ENCODE peak calls at places on chromosomes 11 and 22, in nine cellular contexts. One of them, this sample, is unnamed.
A peak's percentile ranks its signal among the peaks of the same experiment; 100 is the strongest.

GRCh38 chr22:27975381-27976013 is 56.4 kb upstream of the PITPNB start:
- DNase-seq in heart right ventricle: no peak
- DNase-seq in cardiac muscle cell: peak; percentile 35
- DNase-seq in IMR-90: peak; percentile 41
- DNase-seq in fibroblast of lung: peak; percentile 65
- DNase-seq in A549: no peak
- DNase-seq in lung: no peak
- DNase-seq in PC-3: no peak
- DNase-seq in Peyer's patch: no peak
- DNase-seq in this sample: no peak

GRCh38 chr11:127003260-127003981 is 2.9 kb upstream of the KIRREL3 start:
- DNase-seq in heart right ventricle: no peak
- DNase-seq in cardiac muscle cell: no peak
- DNase-seq in IMR-90: peak; percentile 58
- DNase-seq in fibroblast of lung: peak; percentile 72
- DNase-seq in A549: peak; percentile 69
- DNase-seq in lung: no peak
- DNase-seq in PC-3: no peak
- DNase-seq in Peyer's patch: no peak
- DNase-seq in this sample: no peak

GRCh38 chr11:41245184-41245583 is 214.3 kb downstream of the LRRC4C start:
- DNase-seq in heart right ventricle: peak; percentile 8
- DNase-seq in cardiac muscle cell: no peak
- DNase-seq in IMR-90: no peak
- DNase-seq in fibroblast of lung: peak; percentile 3
- DNase-seq in A549: no peak
- DNase-seq in lung: no peak
- DNase-seq in PC-3: no peak
- DNase-seq in Peyer's patch: no peak
- DNase-seq in this sample: no peak

GRCh38 chr11:12701815-12702214 is 27.6 kb downstream of the TEAD1 start:
- DNase-seq in heart right ventricle: no peak
- DNase-seq in cardiac muscle cell: no peak
- DNase-seq in IMR-90: no peak
- DNase-seq in fibroblast of lung: no peak
- DNase-seq in A549: no peak
- DNase-seq in lung: no peak
- DNase-seq in PC-3: no peak
- DNase-seq in Peyer's patch: no peak
- DNase-seq in this sample: no peak

GRCh38 chr11:28674432-28675076 is 566.4 kb downstream of the METTL15 start:
- DNase-seq in heart right ventricle: no peak
- DNase-seq in cardiac muscle cell: peak; percentile 57
- DNase-seq in IMR-90: peak; percentile 67
- DNase-seq in fibroblast of lung: peak; percentile 44
- DNase-seq in A549: no peak
- DNase-seq in lung: no peak
- DNase-seq in PC-3: peak; percentile 45
- DNase-seq in Peyer's patch: no peak
- DNase-seq in this sample: no peak

GRCh38 chr11:32852142-32852541 is 22.4 kb downstream of the PRRG4 start:
- DNase-seq in heart right ventricle: no peak
- DNase-seq in cardiac muscle cell: peak; percentile 55
- DNase-seq in IMR-90: peak; percentile 16
- DNase-seq in fibroblast of lung: peak; percentile 72
- DNase-seq in A549: no peak
- DNase-seq in lung: peak; percentile 36
- DNase-seq in PC-3: peak; percentile 23
- DNase-seq in Peyer's patch: no peak
- DNase-seq in this sample: no peak

GRCh38 chr11:93198221-93198650 is 445 bp upstream of the SLC36A4 start:
- DNase-seq in heart right ventricle: no peak
- DNase-seq in cardiac muscle cell: peak; percentile 43
- DNase-seq in IMR-90: peak; percentile 44
- DNase-seq in fibroblast of lung: peak; percentile 34
- DNase-seq in A549: no peak
- DNase-seq in lung: no peak
- DNase-seq in PC-3: peak; percentile 55
- DNase-seq in Peyer's patch: no peak
- DNase-seq in this sample: no peak

GRCh38 chr11:133934599-133935550 is 21.9 kb downstream of the IGSF9B start:
- DNase-seq in heart right ventricle: peak; percentile 52
- DNase-seq in cardiac muscle cell: peak; percentile 92
- DNase-seq in IMR-90: peak; percentile 19
- DNase-seq in fibroblast of lung: peak; percentile 96
- DNase-seq in A549: no peak
- DNase-seq in lung: no peak
- DNase-seq in PC-3: peak; percentile 68
- DNase-seq in Peyer's patch: no peak
- DNase-seq in this sample: no peak

DNA sequence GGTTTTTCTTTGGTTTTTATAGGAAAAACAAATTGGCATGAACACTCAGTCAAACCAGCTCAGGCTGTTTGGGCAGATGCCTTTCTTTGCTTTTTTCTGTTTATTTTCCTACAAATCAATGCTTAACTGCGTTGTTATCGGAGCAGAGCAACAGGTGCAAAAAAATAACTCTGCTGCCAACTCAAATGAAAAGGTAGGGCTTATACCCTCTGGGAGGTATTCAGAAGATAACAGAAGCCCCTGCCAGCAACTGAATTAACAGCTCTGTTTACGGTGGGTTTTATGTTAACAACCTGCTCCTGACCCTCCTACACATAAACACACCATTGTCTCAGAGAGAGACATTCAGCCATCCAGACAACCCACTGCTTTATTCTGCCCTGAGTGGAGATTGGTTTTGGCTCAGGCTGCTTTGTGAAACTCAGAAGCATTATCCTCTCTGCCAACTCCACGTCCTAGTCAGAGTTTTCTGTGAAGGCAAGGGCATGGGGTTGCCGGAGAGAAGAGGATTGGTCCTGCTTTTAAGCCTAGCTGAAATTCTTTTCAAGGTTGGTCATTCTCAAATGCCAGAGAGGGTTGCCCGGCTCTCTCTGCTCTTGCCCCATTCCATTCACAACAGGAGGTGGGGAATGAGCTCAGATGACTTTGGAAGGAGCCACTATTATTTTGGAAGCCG is 11.3 kb downstream of the EHF start:
- DNase-seq in heart right ventricle: no peak
- DNase-seq in cardiac muscle cell: no peak
- DNase-seq in IMR-90: no peak
- DNase-seq in fibroblast of lung: no peak
- DNase-seq in A549: no peak
- DNase-seq in lung: no peak
- DNase-seq in PC-3: peak; percentile 74
- DNase-seq in Peyer's patch: no peak
- DNase-seq in this sample: no peak
- H3K4me3 ChIP-seq in heart right ventricle: no peak overlapping the region
- H3K4me3 ChIP-seq in cardiac muscle cell: no peak overlapping the region
- H3K4me3 ChIP-seq in IMR-90: no peak overlapping the region
- H3K4me3 ChIP-seq in fibroblast of lung: no peak overlapping the region
- H3K4me3 ChIP-seq in A549: no peak overlapping the region
- H3K4me3 ChIP-seq in lung: no peak overlapping the region
- H3K4me3 ChIP-seq in PC-3: peak overlapping the region; percentile 43
- H3K4me3 ChIP-seq in Peyer's patch: no peak overlapping the region
- H3K4me3 ChIP-seq in this sample: peak overlapping the region; percentile 32

GRCh38 chr11:69707156-69707555 is 3.3 kb upstream of the FGF19 start:
- DNase-seq in heart right ventricle: no peak
- DNase-seq in cardiac muscle cell: no peak
- DNase-seq in IMR-90: no peak
- DNase-seq in fibroblast of lung: no peak
- DNase-seq in A549: no peak
- DNase-seq in lung: no peak
- DNase-seq in PC-3: no peak
- DNase-seq in Peyer's patch: no peak
- DNase-seq in this sample: no peak
- H3K4me1 ChIP-seq in heart right ventricle: peaks cover 19% of the 10 kb centered on the region
- H3K4me1 ChIP-seq in cardiac muscle cell: no peaks in the 10 kb centered on the region
- H3K4me1 ChIP-seq in IMR-90: no peaks in the 10 kb centered on the region
- H3K4me1 ChIP-seq in fibroblast of lung: no peaks in the 10 kb centered on the region
- H3K4me1 ChIP-seq in A549: peaks cover 4% of the 10 kb centered on the region
- H3K4me1 ChIP-seq in lung: no peaks in the 10 kb centered on the region
- H3K4me1 ChIP-seq in PC-3: peaks cover 5% of the 10 kb centered on the region
- H3K4me1 ChIP-seq in Peyer's patch: peaks cover 52% of the 10 kb centered on the region
- H3K4me1 ChIP-seq in this sample: peaks cover 43% of the 10 kb centered on the region

GRCh38 chr11:34631297-34631696 is 10.4 kb downstream of the EHF start:
- DNase-seq in heart right ventricle: no peak
- DNase-seq in cardiac muscle cell: no peak
- DNase-seq in IMR-90: no peak
- DNase-seq in fibroblast of lung: no peak
- DNase-seq in A549: no peak
- DNase-seq in lung: no peak
- DNase-seq in PC-3: no peak
- DNase-seq in Peyer's patch: no peak
- DNase-seq in this sample: no peak

GRCh38 chr11:34636127-34636526 is 15.2 kb downstream of the EHF start:
- DNase-seq in heart right ventricle: no peak
- DNase-seq in cardiac muscle cell: no peak
- DNase-seq in IMR-90: no peak
- DNase-seq in fibroblast of lung: no peak
- DNase-seq in A549: no peak
- DNase-seq in lung: no peak
- DNase-seq in PC-3: no peak
- DNase-seq in Peyer's patch: no peak
- DNase-seq in this sample: no peak

GRCh38 chr11:34633640-34633989 is 12.7 kb downstream of the EHF start:
- DNase-seq in heart right ventricle: no peak
- DNase-seq in cardiac muscle cell: no peak
- DNase-seq in IMR-90: no peak
- DNase-seq in fibroblast of lung: no peak
- DNase-seq in A549: no peak
- DNase-seq in lung: no peak
- DNase-seq in PC-3: no peak
- DNase-seq in Peyer's patch: no peak
- DNase-seq in this sample: no peak

GRCh38 chr11:34631737-34632104 is 10.8 kb downstream of the EHF start:
- DNase-seq in heart right ventricle: no peak
- DNase-seq in cardiac muscle cell: no peak
- DNase-seq in IMR-90: no peak
- DNase-seq in fibroblast of lung: no peak
- DNase-seq in A549: no peak
- DNase-seq in lung: no peak
- DNase-seq in PC-3: peak; percentile 60
- DNase-seq in Peyer's patch: no peak
- DNase-seq in this sample: no peak

DNA sequence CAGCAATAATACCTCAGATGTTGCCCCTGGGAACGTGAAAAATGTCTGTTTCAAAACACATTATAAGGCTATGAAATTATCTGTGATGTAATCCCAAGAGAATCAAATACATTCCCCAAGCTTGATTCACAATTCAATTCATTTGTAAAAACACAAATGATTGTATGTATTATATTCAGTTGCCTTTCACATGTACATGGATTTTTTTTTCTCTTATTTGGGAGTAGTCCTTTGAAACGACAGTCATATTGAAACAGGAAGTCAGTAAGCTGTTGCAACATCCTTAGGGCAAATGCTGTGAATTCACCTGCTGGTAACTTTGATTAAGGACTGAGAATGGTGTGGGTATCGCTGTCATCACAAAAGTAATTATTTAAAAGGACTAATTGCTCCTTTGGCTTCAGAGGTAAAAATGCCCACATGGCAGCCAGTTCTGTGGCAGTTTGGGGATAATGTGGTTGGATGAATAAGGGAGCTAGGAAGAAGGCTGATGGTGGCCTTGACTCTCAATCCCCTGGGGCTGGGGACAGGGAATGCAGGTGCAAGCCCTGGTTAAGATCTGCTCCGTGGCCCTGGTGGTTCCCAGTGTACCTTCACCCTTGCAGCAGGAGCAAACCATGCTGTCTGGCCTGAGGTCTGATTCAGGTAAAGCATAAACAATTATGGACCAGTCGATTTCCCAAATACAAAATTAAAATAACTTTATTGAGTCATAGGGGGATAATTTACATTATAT is 13.3 kb downstream of the EHF start:
- DNase-seq in heart right ventricle: no peak
- DNase-seq in cardiac muscle cell: peak; percentile 58
- DNase-seq in IMR-90: peak; percentile 51
- DNase-seq in fibroblast of lung: peak; percentile 45
- DNase-seq in A549: no peak
- DNase-seq in lung: no peak
- DNase-seq in PC-3: peak; percentile 49
- DNase-seq in Peyer's patch: no peak
- DNase-seq in this sample: no peak
- TF ChIP-seq CTCF in heart right ventricle: no peak
- TF ChIP-seq CTCF in cardiac muscle cell: no peak
- TF ChIP-seq CTCF in IMR-90: no peak
- TF ChIP-seq CTCF in fibroblast of lung: no peak
- TF ChIP-seq CTCF in A549: no peak
- TF ChIP-seq CTCF in lung: no peak
- TF ChIP-seq CTCF in PC-3: no peak
- TF ChIP-seq CTCF in Peyer's patch: no peak
- TF ChIP-seq CTCF in this sample: peak; percentile 12

GRCh38 chr11:67177399-67178281 is 58.6 kb downstream of the KDM2A start:
- DNase-seq in heart right ventricle: no peak
- DNase-seq in cardiac muscle cell: no peak
- DNase-seq in IMR-90: peak; percentile 13
- DNase-seq in fibroblast of lung: no peak
- DNase-seq in A549: no peak
- DNase-seq in lung: no peak
- DNase-seq in PC-3: no peak
- DNase-seq in Peyer's patch: no peak
- DNase-seq in this sample: no peak

GRCh38 chr11:67174311-67174710 is 55.2 kb downstream of the KDM2A start:
- DNase-seq in heart right ventricle: no peak
- DNase-seq in cardiac muscle cell: no peak
- DNase-seq in IMR-90: no peak
- DNase-seq in fibroblast of lung: peak; percentile 9
- DNase-seq in A549: no peak
- DNase-seq in lung: no peak
- DNase-seq in PC-3: no peak
- DNase-seq in Peyer's patch: no peak
- DNase-seq in this sample: no peak

GRCh38 chr11:67178421-67178820 is 59.4 kb downstream of the KDM2A start:
- DNase-seq in heart right ventricle: no peak
- DNase-seq in cardiac muscle cell: no peak
- DNase-seq in IMR-90: peak; percentile 31
- DNase-seq in fibroblast of lung: peak; percentile 52
- DNase-seq in A549: no peak
- DNase-seq in lung: no peak
- DNase-seq in PC-3: no peak
- DNase-seq in Peyer's patch: no peak
- DNase-seq in this sample: no peak

GRCh38 chr11:67179892-67180490 is 60.9 kb downstream of the KDM2A start:
- DNase-seq in heart right ventricle: no peak
- DNase-seq in cardiac muscle cell: no peak
- DNase-seq in IMR-90: no peak
- DNase-seq in fibroblast of lung: peak; percentile 69
- DNase-seq in A549: no peak
- DNase-seq in lung: no peak
- DNase-seq in PC-3: peak; percentile 48
- DNase-seq in Peyer's patch: no peak
- DNase-seq in this sample: no peak

DNA sequence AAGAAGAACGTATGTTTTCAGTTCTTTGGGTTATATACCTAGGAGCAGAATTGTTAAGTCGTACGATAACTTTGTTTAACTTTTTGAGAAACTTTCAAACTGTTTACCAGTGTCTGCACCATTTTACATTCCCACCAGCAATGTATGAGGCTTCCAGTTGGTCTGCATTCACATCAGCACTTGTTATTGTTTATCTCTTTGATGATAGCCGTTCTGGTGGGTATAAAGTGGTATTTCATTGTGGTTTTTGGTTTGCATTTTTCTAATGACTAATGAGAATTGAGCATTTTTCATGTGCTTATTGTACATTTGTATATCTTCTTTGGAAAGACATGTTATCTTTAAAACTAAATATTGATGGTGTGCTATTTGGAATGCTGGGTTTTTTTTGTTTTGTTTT is 59.8 kb downstream of the KDM2A start:
- DNase-seq in heart right ventricle: no peak
- DNase-seq in cardiac muscle cell: peak; percentile 37
- DNase-seq in IMR-90: peak; percentile 77
- DNase-seq in fibroblast of lung: peak; percentile 68
- DNase-seq in A549: no peak
- DNase-seq in lung: no peak
- DNase-seq in PC-3: no peak
- DNase-seq in Peyer's patch: no peak
- DNase-seq in this sample: no peak
- H3K4me3 ChIP-seq in heart right ventricle: no peak overlapping the region
- H3K4me3 ChIP-seq in cardiac muscle cell: no peak overlapping the region
- H3K4me3 ChIP-seq in IMR-90: no peak overlapping the region
- H3K4me3 ChIP-seq in fibroblast of lung: no peak overlapping the region
- H3K4me3 ChIP-seq in A549: no peak overlapping the region
- H3K4me3 ChIP-seq in lung: no peak overlapping the region
- H3K4me3 ChIP-seq in PC-3: no peak overlapping the region
- H3K4me3 ChIP-seq in Peyer's patch: no peak overlapping the region
- H3K4me3 ChIP-seq in this sample: no peak overlapping the region

This sample was measured in esophagus squamous epithelium.